ENCODE peak calls at places on chromosomes 2 and 18, in eight cellular contexts. E, M, T, C, B, F, K and R are unnamed samples.

GRCh38 chr18:75530548-75531211 is 103.2 kb upstream of the SMIM21 start:
- DNase-seq in E (no peak), M (no peak), T (no peak), C (no peak), B (peak), F (no peak), K (peak), R (no peak)

GRCh38 chr2:5409925-5410360 is 282.2 kb upstream of the SOX11 start:
- DNase-seq in E (no peak), M (no peak), T (no peak), C (no peak), B (no peak), F (no peak), K (no peak), R (no peak)

GRCh38 chr2:9097239-9097638 is 93.8 kb upstream of the MBOAT2 start:
- DNase-seq in E (no peak), M (no peak), T (no peak), C (no peak), B (no peak), F (no peak), K (no peak), R (no peak)

GRCh38 chr2:20141056-20141762 is 83.7 kb downstream of the SDC1 start:
- DNase-seq in E (peak), M (peak), T (no peak), C (peak), B (peak), F (no peak), K (peak), R (peak)

GRCh38 chr2:241517297-241517696 is 8.9 kb upstream of the STK25 start:
- DNase-seq in E (no peak), M (no peak), T (no peak), C (no peak), B (no peak), F (no peak), K (no peak), R (no peak)

GRCh38 chr2:20072436-20073158 is 21.2 kb upstream of the LAPTM4A start:
- DNase-seq in E (no peak), M (no peak), T (no peak), C (no peak), B (no peak), F (no peak), K (no peak), R (no peak)

GRCh38 chr2:19846030-19846429 is 55.8 kb downstream of the TTC32 start:
- DNase-seq in E (no peak), M (no peak), T (no peak), C (no peak), B (no peak), F (no peak), K (no peak), R (no peak)

GRCh38 chr2:44295636-44296359 is 20.5 kb downstream of the SLC3A1 start:
- DNase-seq in E (no peak), M (no peak), T (no peak), C (no peak), B (no peak), F (no peak), K (no peak), R (no peak)

GRCh38 chr18:56470679-56471345 is 167.6 kb downstream of the TXNL1 start:
- DNase-seq in E (no peak), M (no peak), T (peak), C (no peak), B (no peak), F (no peak), K (peak), R (no peak)

GRCh38 chr18:37391156-37391555 is 174.4 kb downstream of the CELF4 start:
- DNase-seq in E (no peak), M (no peak), T (no peak), C (no peak), B (no peak), F (no peak), K (no peak), R (no peak)

GRCh38 chr18:67232406-67232805 is 284.1 kb downstream of the DSEL start:
- DNase-seq in E (no peak), M (no peak), T (no peak), C (no peak), B (peak), F (no peak), K (no peak), R (no peak)

GRCh38 chr2:107645586-107645985 is 181.1 kb upstream of the RGPD4 start:
- DNase-seq in E (no peak), M (no peak), T (no peak), C (no peak), B (no peak), F (no peak), K (no peak), R (no peak)

GRCh38 chr2:9287400-9288059 is 80.9 kb downstream of the ASAP2 start:
- DNase-seq in E (no peak), M (no peak), T (no peak), C (no peak), B (peak), F (no peak), K (no peak), R (no peak)

GRCh38 chr2:12428786-12429185 is 287.9 kb upstream of the TRIB2 start:
- DNase-seq in E (no peak), M (no peak), T (no peak), C (no peak), B (peak), F (no peak), K (no peak), R (no peak)

GRCh38 chr18:24600076-24600654 is 139.7 kb downstream of the HRH4 start:
- DNase-seq in E (peak), M (peak), T (peak), C (no peak), B (peak), F (no peak), K (peak), R (no peak)

GRCh38 chr2:127174176-127174575 is 45.9 kb downstream of the CYP27C1 start:
- DNase-seq in E (no peak), M (peak), T (no peak), C (peak), B (peak), F (no peak), K (no peak), R (peak)

GRCh38 chr18:13684546-13684945 is 41.8 kb downstream of the FAM210A start:
- DNase-seq in E (no peak), M (no peak), T (no peak), C (no peak), B (no peak), F (no peak), K (no peak), R (no peak)

GRCh38 chr2:69789129-69789528 is 40.3 kb upstream of the GMCL1 start:
- DNase-seq in E (no peak), M (peak), T (no peak), C (no peak), B (peak), F (no peak), K (no peak), R (peak)

GRCh38 chr2:11389048-11389413 is 44.6 kb upstream of the ROCK2 start:
- DNase-seq in E (no peak), M (no peak), T (no peak), C (no peak), B (no peak), F (no peak), K (no peak), R (no peak)

GRCh38 chr2:200624660-200625059 is 38.8 kb downstream of the AOX1 start:
- DNase-seq in E (no peak), M (no peak), T (no peak), C (no peak), B (peak), F (no peak), K (no peak), R (no peak)

GRCh38 chr2:208001924-208002323 is 23.4 kb downstream of the PLEKHM3 start:
- DNase-seq in E (no peak), M (no peak), T (no peak), C (no peak), B (no peak), F (no peak), K (no peak), R (no peak)

GRCh38 chr2:126719191-126720030 is 63.5 kb downstream of the GYPC start:
- DNase-seq in E (no peak), M (no peak), T (no peak), C (no peak), B (no peak), F (no peak), K (no peak), R (no peak)

GRCh38 chr2:106582431-106583143 is 95.4 kb downstream of the CD8B2 start:
- DNase-seq in E (peak), M (peak), T (peak), C (peak), B (peak), F (peak), K (peak), R (peak)

GRCh38 chr2:160362521-160362920 is 131.1 kb downstream of the RBMS1 start:
- DNase-seq in E (no peak), M (no peak), T (no peak), C (no peak), B (no peak), F (no peak), K (no peak), R (no peak)

GRCh38 chr2:38213619-38214018 is 137.7 kb upstream of the CYP1B1 start:
- DNase-seq in E (no peak), M (no peak), T (no peak), C (no peak), B (no peak), F (no peak), K (no peak), R (no peak)

GRCh38 chr18:8424917-8425725 is 184.1 kb upstream of the RAB12 start:
- DNase-seq in E (no peak), M (peak), T (no peak), C (no peak), B (peak), F (no peak), K (no peak), R (no peak)

GRCh38 chr2:14881663-14882327 is 249.3 kb downstream of the LRATD1 start:
- DNase-seq in E (no peak), M (no peak), T (no peak), C (no peak), B (no peak), F (no peak), K (no peak), R (no peak)

GRCh38 chr18:23141022-23141999 is 6.0 kb downstream of the CABLES1 start:
- DNase-seq in E (no peak), M (peak), T (peak), C (peak), B (no peak), F (no peak), K (no peak), R (peak)

GRCh38 chr2:134675294-134675693 is 43.5 kb downstream of the TMEM163 start:
- DNase-seq in E (no peak), M (no peak), T (no peak), C (no peak), B (no peak), F (no peak), K (no peak), R (no peak)

GRCh38 chr2:32011566-32011960 is 755 bp upstream of the MEMO1 start:
- DNase-seq in E (no peak), M (no peak), T (no peak), C (no peak), B (no peak), F (no peak), K (no peak), R (no peak)

GRCh38 chr2:232626584-232626983 is 6.8 kb upstream of the EFHD1 start:
- DNase-seq in E (no peak), M (no peak), T (no peak), C (no peak), B (no peak), F (no peak), K (no peak), R (no peak)

GRCh38 chr18:38698108-38698507 is 1132.5 kb upstream of the CELF4 start:
- DNase-seq in E (no peak), M (no peak), T (no peak), C (no peak), B (no peak), F (no peak), K (no peak), R (no peak)

GRCh38 chr18:6731197-6731596 is 1.7 kb downstream of the ARHGAP28 start:
- DNase-seq in E (no peak), M (no peak), T (no peak), C (no peak), B (peak), F (no peak), K (no peak), R (no peak)

GRCh38 chr18:6732952-6733351 is 3.4 kb downstream of the ARHGAP28 start:
- DNase-seq in E (no peak), M (no peak), T (no peak), C (no peak), B (no peak), F (no peak), K (no peak), R (no peak)

GRCh38 chr18:6729247-6730091 is at the start of gene ARHGAP28:
- DNase-seq in E (peak), M (peak), T (peak), C (peak), B (peak), F (peak), K (peak), R (peak)

GRCh38 chr18:6728318-6728717 is 1.2 kb upstream of the ARHGAP28 start:
- DNase-seq in E (no peak), M (no peak), T (no peak), C (no peak), B (no peak), F (no peak), K (no peak), R (no peak)

DNA sequence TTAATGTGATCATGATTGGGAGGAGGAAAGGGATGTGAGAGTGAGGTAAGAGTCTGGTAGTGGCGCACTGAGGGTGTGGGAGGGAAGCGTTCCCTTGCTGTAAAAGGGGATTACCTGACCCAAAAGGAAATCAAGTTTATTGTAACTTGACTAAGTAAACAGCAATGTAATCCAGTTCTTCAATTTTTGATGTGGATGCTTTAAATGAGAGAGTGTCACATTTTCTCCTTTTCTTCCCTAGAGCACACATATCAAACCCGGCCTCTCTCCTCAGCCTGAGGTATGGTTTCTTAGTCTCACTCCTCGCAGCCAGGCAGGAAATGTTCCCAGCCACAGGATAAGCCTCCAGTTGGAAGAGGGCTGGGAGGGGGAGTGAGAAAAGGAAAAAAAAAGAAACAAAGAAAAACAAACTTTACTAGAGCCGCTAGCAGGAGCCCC is 688 bp upstream of the ARHGAP28 start:
- DNase-seq in E (peak), M (no peak), T (peak), C (no peak), B (no peak), F (no peak), K (no peak), R (no peak)
- H3K4me3 ChIP-seq in E (peak), M (no peak), T (peak), C (peak), B (peak), F (peak), K (no peak), R (peak)

DNA sequence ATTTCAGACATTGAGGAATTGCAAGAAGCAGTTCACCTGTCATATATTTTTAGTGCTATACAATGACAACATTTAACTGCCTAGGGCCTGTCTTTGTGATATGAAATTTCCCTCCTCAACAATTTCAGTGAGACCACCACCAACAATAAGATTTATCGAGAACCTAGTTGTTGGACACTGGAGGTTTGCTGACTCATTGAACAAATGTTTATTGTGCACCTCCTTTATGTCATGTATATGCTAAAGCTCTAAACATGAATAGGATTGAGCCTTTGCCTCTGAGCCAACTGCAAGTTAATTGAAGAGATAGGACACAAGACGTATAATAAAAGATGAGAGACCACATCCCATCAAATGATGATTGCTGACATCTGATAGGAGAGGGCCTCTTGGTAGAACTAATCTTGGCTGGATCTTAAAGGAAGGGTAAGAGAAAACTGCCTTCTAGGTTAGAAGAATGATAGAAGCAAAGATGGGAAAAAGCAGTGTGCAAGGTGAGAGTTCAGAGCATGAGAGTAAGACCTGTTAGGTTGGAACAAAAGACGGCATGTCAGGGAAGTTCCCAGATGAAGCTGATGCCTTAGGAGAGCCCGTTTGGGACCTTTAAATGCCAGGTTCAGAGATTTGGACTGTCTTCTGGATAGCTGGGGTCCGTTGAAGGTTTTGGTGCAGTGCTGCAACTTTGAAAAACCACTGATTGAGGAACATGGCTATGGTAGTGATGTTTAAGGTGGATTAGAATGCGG is 133.1 kb upstream of the EML6 start:
- DNase-seq in E (no peak), M (no peak), T (no peak), C (no peak), B (no peak), F (no peak), K (no peak), R (no peak)
- H3K27ac ChIP-seq in E (peak), M (no peak), T (no peak), C (peak), B (no peak), F (peak), K (peak), R (peak)

DNA sequence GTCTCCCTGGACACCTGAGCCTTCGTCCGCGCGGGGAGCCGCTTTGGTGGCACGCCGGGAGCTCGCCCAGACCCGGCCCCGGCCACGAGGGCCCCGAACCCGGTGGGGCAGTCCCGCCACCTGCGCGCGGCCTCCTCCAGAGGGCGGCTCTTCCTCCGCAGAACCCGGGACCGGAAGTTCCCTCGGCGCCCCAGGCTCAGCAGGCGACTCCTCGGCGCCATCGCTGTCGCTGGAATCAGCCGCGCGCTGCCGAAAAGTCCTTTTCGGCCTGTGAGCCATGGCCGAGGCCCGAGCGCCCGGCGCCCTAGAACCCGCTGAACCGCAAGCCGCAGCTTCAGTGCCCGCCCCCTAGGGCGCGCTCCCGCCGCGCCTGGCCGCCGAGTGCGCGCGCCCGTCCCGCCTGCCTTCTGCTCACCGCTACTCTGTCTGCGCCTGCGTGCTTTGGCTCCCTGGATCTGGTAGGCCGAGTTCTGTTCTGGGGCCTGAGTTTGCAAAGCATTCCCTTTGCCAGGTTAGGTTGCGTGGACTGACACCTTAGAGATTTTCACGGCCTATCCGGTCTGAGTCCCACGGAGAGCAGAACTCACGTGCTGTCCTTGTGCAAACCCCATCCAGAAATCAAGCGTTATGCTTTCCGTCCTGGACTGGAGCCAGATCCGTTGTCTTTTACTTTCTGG is at the start of gene GCFC2:
- DNase-seq in E (peak), M (peak), T (peak), C (peak), B (peak), F (peak), K (peak), R (peak)
- TF ChIP-seq POLR2A in E (peak), M (peak), T (no peak), C (peak), B (peak), F (peak), K (no peak), R (peak)

DNA sequence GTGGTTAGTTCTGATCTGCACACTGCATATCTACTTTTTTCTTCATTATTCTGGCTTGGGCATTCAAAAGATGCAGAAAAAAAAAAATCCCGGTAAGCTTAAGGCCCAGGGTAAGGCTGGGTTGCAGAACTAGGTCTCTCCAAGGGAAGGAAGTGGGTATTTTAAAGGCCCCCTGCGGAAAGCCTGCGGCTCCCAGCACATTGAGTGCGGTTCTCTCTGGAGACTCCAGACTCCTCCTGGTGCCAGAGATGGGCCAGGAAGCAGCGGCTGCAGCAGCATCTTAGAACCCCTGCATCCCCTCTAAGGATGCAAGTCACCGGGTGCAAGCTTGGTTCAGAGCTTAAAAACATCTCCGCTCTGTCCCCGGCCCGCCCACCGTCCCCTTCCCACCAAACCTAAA is 49.5 kb downstream of the TGIF1 start:
- DNase-seq in E (no peak), M (no peak), T (peak), C (no peak), B (no peak), F (no peak), K (no peak), R (no peak)
- H3K4me3 ChIP-seq in E (no peak), M (no peak), T (peak), C (peak), B (peak), F (peak), K (peak), R (no peak)

GRCh38 chr2:201933792-201934229 is 99.8 kb upstream of the FZD7 start:
- DNase-seq in E (no peak), M (no peak), T (no peak), C (no peak), B (no peak), F (no peak), K (no peak), R (no peak)
- H3K27ac ChIP-seq in E (no peak), M (no peak), T (no peak), C (no peak), B (no peak), F (peak), K (no peak), R (no peak)